ENCODE peak calls at places on chromosomes 2 and 18, in seven cellular contexts. J is CD8-positive, alpha-beta T cell; W is body of pancreas; R is K562; S is CD4-positive, alpha-beta T cell; T is Peyer's patch; A is IMR-90. F is an unnamed sample.

GRCh38 chr2:138373993-138374408 is 127.6 kb upstream of the SPOPL start:
- DNase-seq in J (no peak), W (peak; percentile 41), R (peak; percentile 29), S (no peak), T (no peak), A (peak; percentile 52), F (peak; percentile 14)

GRCh38 chr2:29460191-29460590 is 345.0 kb downstream of the CLIP4 start:
- DNase-seq in J (no peak), W (no peak), R (no peak), S (no peak), T (no peak), A (no peak), F (no peak)

GRCh38 chr2:238908960-238909951 is 61.4 kb downstream of the TWIST2 start:
- DNase-seq in J (no peak), W (no peak), R (no peak), S (no peak), T (no peak), A (peak; percentile 34), F (no peak)

GRCh38 chr2:65067806-65068553 is 11.8 kb downstream of the CEP68 start:
- DNase-seq in J (no peak), W (no peak), R (no peak), S (no peak), T (no peak), A (no peak), F (no peak)

GRCh38 chr18:45218436-45218835 is 396.8 kb upstream of the SLC14A2 start:
- DNase-seq in J (no peak), W (no peak), R (no peak), S (no peak), T (no peak), A (no peak), F (no peak)

GRCh38 chr2:20231159-20231558 is 6.2 kb upstream of the SDC1 start:
- DNase-seq in J (no peak), W (no peak), R (no peak), S (no peak), T (no peak), A (no peak), F (peak; percentile 8)

GRCh38 chr2:34570266-34570872 is 971.3 kb upstream of the FAM98A start:
- DNase-seq in J (no peak), W (peak; percentile 59), R (no peak), S (no peak), T (no peak), A (no peak), F (peak; percentile 70)

GRCh38 chr2:72990695-72991438 is 73.5 kb downstream of the EMX1 start:
- DNase-seq in J (no peak), W (no peak), R (no peak), S (no peak), T (no peak), A (no peak), F (peak; percentile 5)

GRCh38 chr2:136143603-136144451 is 25.9 kb upstream of the CXCR4 start:
- DNase-seq in J (no peak), W (no peak), R (no peak), S (no peak), T (no peak), A (no peak), F (no peak)

GRCh38 chr2:222362336-222362735 is 62.0 kb upstream of the SGPP2 start:
- DNase-seq in J (no peak), W (no peak), R (no peak), S (no peak), T (no peak), A (no peak), F (no peak)

GRCh38 chr2:240569998-240570530 is 1.8 kb downstream of the RNPEPL1 start:
- DNase-seq in J (no peak), W (peak; percentile 24), R (no peak), S (no peak), T (no peak), A (no peak), F (peak; percentile 6)

GRCh38 chr2:233822781-233823730 is 31.3 kb downstream of the HJURP start:
- DNase-seq in J (no peak), W (no peak), R (no peak), S (no peak), T (no peak), A (no peak), F (peak; percentile 3)

GRCh38 chr2:64750817-64751285 is 97.1 kb upstream of the SERTAD2 start:
- DNase-seq in J (peak; percentile 98), W (peak; percentile 99), R (peak; percentile 97), S (peak; percentile 97), T (peak; percentile 98), A (peak; percentile 99), F (peak; percentile 100)

GRCh38 chr2:181998045-181998444 is 12.4 kb downstream of the PPP1R1C start:
- DNase-seq in J (no peak), W (no peak), R (no peak), S (no peak), T (no peak), A (no peak), F (no peak)

GRCh38 chr2:63488118-63488713 is 100.1 kb downstream of the WDPCP start:
- DNase-seq in J (no peak), W (peak; percentile 26), R (peak; percentile 16), S (no peak), T (no peak), A (peak; percentile 46), F (peak; percentile 21)

GRCh38 chr2:111519074-111519473 is 364.9 kb downstream of the ANAPC1 start:
- DNase-seq in J (no peak), W (no peak), R (no peak), S (no peak), T (no peak), A (no peak), F (no peak)

GRCh38 chr2:98761267-98761781 is 30.4 kb upstream of the MGAT4A start:
- DNase-seq in J (peak; percentile 69), W (no peak), R (no peak), S (peak; percentile 58), T (peak; percentile 43), A (no peak), F (no peak)

GRCh38 chr2:131431336-131431735 is 44.6 kb upstream of the TUBA3D start:
- DNase-seq in J (no peak), W (no peak), R (no peak), S (no peak), T (no peak), A (peak; percentile 54), F (no peak)

GRCh38 chr2:176079285-176079830 is 4.4 kb downstream of the EVX2 start:
- DNase-seq in J (no peak), W (no peak), R (no peak), S (no peak), T (no peak), A (no peak), F (no peak)

GRCh38 chr2:176078440-176079284 is 5.1 kb downstream of the EVX2 start:
- DNase-seq in J (no peak), W (no peak), R (no peak), S (no peak), T (no peak), A (no peak), F (no peak)

GRCh38 chr2:176081451-176081992 is 2.2 kb downstream of the EVX2 start:
- DNase-seq in J (peak; percentile 7), W (no peak), R (no peak), S (no peak), T (no peak), A (no peak), F (no peak)

GRCh38 chr2:176080540-176081355 is 3.0 kb downstream of the EVX2 start:
- DNase-seq in J (peak; percentile 9), W (no peak), R (no peak), S (no peak), T (no peak), A (no peak), F (no peak)

GRCh38 chr2:176079851-176080539 is 3.8 kb downstream of the EVX2 start:
- DNase-seq in J (no peak), W (no peak), R (peak; percentile 93), S (no peak), T (no peak), A (peak; percentile 30), F (peak; percentile 86)
- H3K27me3 ChIP-seq in J (peaks cover 85% of the 10 kb centered on the region), W (peaks cover 79% of the 10 kb centered on the region), R (peaks cover 68% of the 10 kb centered on the region), S (peaks cover 92% of the 10 kb centered on the region), T (no peaks in the 10 kb centered on the region), A (peaks cover 85% of the 10 kb centered on the region), F (peaks cover 79% of the 10 kb centered on the region)

GRCh38 chr2:147099845-147100244 is 745.0 kb upstream of the ACVR2A start:
- DNase-seq in J (no peak), W (no peak), R (no peak), S (no peak), T (no peak), A (no peak), F (no peak)
- H3K27ac ChIP-seq in J (no peak overlapping the region), W (no peak overlapping the region), R (no peak overlapping the region), S (no peak overlapping the region), T (no peak overlapping the region), A (no peak overlapping the region), F (no peak overlapping the region)

DNA sequence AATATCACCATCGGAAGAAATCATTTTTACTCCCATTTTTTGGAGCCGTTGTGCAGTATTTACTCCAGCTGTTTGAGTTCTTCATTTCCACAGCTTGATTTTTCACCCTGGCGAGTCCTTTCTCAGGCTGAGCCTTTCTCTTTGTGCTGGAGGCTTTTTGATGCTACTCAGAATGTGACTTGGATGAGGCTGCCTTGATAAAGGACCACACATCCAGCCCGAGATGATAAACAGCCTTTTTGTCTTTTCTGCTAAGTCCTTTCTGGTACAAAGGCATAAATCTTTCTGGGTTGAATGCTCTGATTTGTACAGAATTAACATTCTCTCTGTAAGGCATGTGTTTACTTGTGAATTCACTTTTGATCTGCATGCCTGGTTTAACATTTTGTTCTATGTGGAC is 17.6 kb upstream of the CTDP1 start:
- DNase-seq in J (no peak), W (no peak), R (no peak), S (no peak), T (no peak), A (no peak), F (no peak)
- H3K27me3 ChIP-seq in J (no peaks in the 10 kb centered on the region), W (no peaks in the 10 kb centered on the region), R (peaks cover 40% of the 10 kb centered on the region), S (peaks cover 6% of the 10 kb centered on the region), T (no peaks in the 10 kb centered on the region), A (peaks cover 50% of the 10 kb centered on the region), F (no peaks in the 10 kb centered on the region)

GRCh38 chr18:11667578-11667977 is 21.5 kb upstream of the GNAL start:
- DNase-seq in J (no peak), W (no peak), R (no peak), S (no peak), T (no peak), A (no peak), F (no peak)
- H3K27ac ChIP-seq in J (no peak overlapping the region), W (no peak overlapping the region), R (no peak overlapping the region), S (no peak overlapping the region), T (no peak overlapping the region), A (no peak overlapping the region), F (no peak overlapping the region)

DNA sequence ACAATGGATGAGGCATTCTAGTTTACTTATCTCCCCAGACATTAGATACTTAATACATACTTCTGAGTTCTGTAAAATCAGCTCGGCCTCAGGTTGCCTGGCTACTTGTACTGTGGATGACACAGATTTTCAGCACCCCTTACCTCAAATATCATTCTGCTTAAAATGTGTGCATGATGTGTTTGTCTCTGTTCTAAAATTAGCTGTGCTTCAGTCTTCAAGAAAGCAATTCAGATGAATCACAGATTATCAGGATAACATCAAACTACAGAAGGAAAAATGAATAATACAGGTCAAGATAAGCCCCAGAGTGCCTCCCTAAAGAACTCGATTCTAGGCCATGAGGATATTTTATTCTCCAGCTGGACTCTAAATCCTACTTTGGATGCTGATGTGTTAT is 21.3 kb upstream of the MAPRE2 start:
- DNase-seq in J (no peak), W (no peak), R (no peak), S (no peak), T (no peak), A (peak; percentile 44), F (no peak)
- H3K27me3 ChIP-seq in J (no peaks in the 10 kb centered on the region), W (no peaks in the 10 kb centered on the region), R (no peaks in the 10 kb centered on the region), S (no peaks in the 10 kb centered on the region), T (no peaks in the 10 kb centered on the region), A (no peaks in the 10 kb centered on the region), F (no peaks in the 10 kb centered on the region)

GRCh38 chr2:24199968-24200590 is 25.2 kb downstream of the FAM228A start:
- DNase-seq in J (no peak), W (no peak), R (no peak), S (no peak), T (no peak), A (no peak), F (no peak)
- H3K27ac ChIP-seq in J (no peak overlapping the region), W (no peak overlapping the region), R (no peak overlapping the region), S (no peak overlapping the region), T (no peak overlapping the region), A (no peak overlapping the region), F (no peak overlapping the region)